ENCODE peak calls at places on chromosome 13, in nine cellular contexts. T is tibial artery, J is endothelial cell of umbilical vein, G is NAMALWA, V is left cardiac atrium, P is LHCN-M2, H is D721Med, D is EL, Z is upper lobe of left lung. Q is an unnamed sample.

GRCh38 chr13:25372275-25373081 is 704 bp downstream of the ATP8A2 start:
- DNase-seq in T (no peak), J (no peak), G (no peak), V (no peak), P (no peak), H (no peak), D (no peak), Z (peak; percentile 78), Q (no peak)

GRCh38 chr13:112680741-112681360 is 9.0 kb upstream of the ATP11A start:
- DNase-seq in T (no peak), J (no peak), G (no peak), V (no peak), P (no peak), H (no peak), D (no peak), Z (no peak), Q (no peak)

GRCh38 chr13:52085416-52085815 is 43.5 kb downstream of the NEK5 start:
- DNase-seq in T (no peak), J (no peak), G (no peak), V (no peak), P (peak; percentile 95), H (no peak), D (peak; percentile 33), Z (no peak), Q (no peak)

GRCh38 chr13:30148171-30148754 is 159.1 kb downstream of the KATNAL1 start:
- DNase-seq in T (no peak), J (no peak), G (no peak), V (no peak), P (no peak), H (no peak), D (no peak), Z (no peak), Q (no peak)

GRCh38 chr13:33744589-33745369 is 73.2 kb upstream of the RFC3 start:
- DNase-seq in T (no peak), J (no peak), G (peak; percentile 41), V (no peak), P (peak; percentile 55), H (no peak), D (peak; percentile 45), Z (no peak), Q (no peak)

GRCh38 chr13:47025791-47026419 is 129.1 kb upstream of the HTR2A start:
- DNase-seq in T (no peak), J (no peak), G (no peak), V (peak; percentile 12), P (no peak), H (no peak), D (no peak), Z (no peak), Q (no peak)

GRCh38 chr13:51125495-51126226 is 14.6 kb upstream of the C13orf42 start:
- DNase-seq in T (peak; percentile 45), J (peak; percentile 60), G (peak; percentile 86), V (peak; percentile 43), P (peak; percentile 63), H (no peak), D (peak; percentile 51), Z (no peak), Q (peak; percentile 83)

GRCh38 chr13:45721203-45721731 is 19.1 kb downstream of the CBY2 start:
- DNase-seq in T (no peak), J (no peak), G (no peak), V (no peak), P (no peak), H (no peak), D (no peak), Z (no peak), Q (no peak)

GRCh38 chr13:104253063-104253680 is 1187.0 kb upstream of the SLC10A2 start:
- DNase-seq in T (no peak), J (peak; percentile 54), G (no peak), V (no peak), P (peak; percentile 10), H (no peak), D (no peak), Z (no peak), Q (peak; percentile 64)

GRCh38 chr13:52006491-52007245 is 4.6 kb downstream of the ATP7B start:
- DNase-seq in T (no peak), J (no peak), G (no peak), V (no peak), P (no peak), H (no peak), D (no peak), Z (no peak), Q (no peak)

GRCh38 chr13:105990256-105990958 is 545.1 kb downstream of the EFNB2 start:
- DNase-seq in T (no peak), J (no peak), G (no peak), V (no peak), P (peak; percentile 68), H (no peak), D (peak; percentile 61), Z (no peak), Q (no peak)

GRCh38 chr13:96052655-96053002 is 572 bp downstream of the UGGT2 start:
- DNase-seq in T (no peak), J (peak; percentile 58), G (peak; percentile 71), V (no peak), P (peak; percentile 57), H (no peak), D (peak; percentile 64), Z (no peak), Q (peak; percentile 58)

GRCh38 chr13:50577806-50578205 is 265.7 kb downstream of the DLEU7 start:
- DNase-seq in T (no peak), J (no peak), G (no peak), V (no peak), P (no peak), H (no peak), D (no peak), Z (no peak), Q (no peak)

GRCh38 chr13:51549593-51549992 is 34.7 kb upstream of the WDFY2 start:
- DNase-seq in T (no peak), J (no peak), G (no peak), V (no peak), P (no peak), H (no peak), D (no peak), Z (no peak), Q (no peak)

GRCh38 chr13:97749174-97749573 is 204.3 kb upstream of the IPO5 start:
- DNase-seq in T (no peak), J (peak; percentile 12), G (peak; percentile 45), V (no peak), P (peak; percentile 8), H (no peak), D (peak; percentile 18), Z (no peak), Q (peak; percentile 42)

GRCh38 chr13:41463823-41464602 is 6.7 kb downstream of the RGCC start:
- DNase-seq in T (no peak), J (no peak), G (peak; percentile 73), V (no peak), P (no peak), H (no peak), D (no peak), Z (peak; percentile 28), Q (no peak)

GRCh38 chr13:79492313-79492798 is 11.4 kb downstream of the NDFIP2 start:
- DNase-seq in T (no peak), J (no peak), G (no peak), V (no peak), P (peak; percentile 18), H (no peak), D (peak; percentile 40), Z (no peak), Q (no peak)

GRCh38 chr13:86601351-86601750 is 802.1 kb upstream of the SLITRK6 start:
- DNase-seq in T (no peak), J (no peak), G (no peak), V (no peak), P (no peak), H (no peak), D (no peak), Z (no peak), Q (no peak)

GRCh38 chr13:72384879-72385278 is 342.6 kb downstream of the MZT1 start:
- DNase-seq in T (no peak), J (no peak), G (no peak), V (no peak), P (peak; percentile 54), H (no peak), D (peak; percentile 49), Z (no peak), Q (no peak)

GRCh38 chr13:61880576-61881283 is 465.1 kb upstream of the PCDH20 start:
- DNase-seq in T (no peak), J (peak; percentile 58), G (peak; percentile 90), V (no peak), P (no peak), H (no peak), D (no peak), Z (no peak), Q (no peak)

GRCh38 chr13:49667773-49668172 is 23.5 kb downstream of the EBPL start:
- DNase-seq in T (no peak), J (no peak), G (no peak), V (no peak), P (peak; percentile 60), H (no peak), D (peak; percentile 62), Z (no peak), Q (no peak)

GRCh38 chr13:36806102-36806501 is 12.9 kb upstream of the RFXAP start:
- DNase-seq in T (no peak), J (no peak), G (peak; percentile 43), V (no peak), P (no peak), H (no peak), D (no peak), Z (no peak), Q (no peak)

GRCh38 chr13:85261757-85262346 is 537.4 kb downstream of the SLITRK6 start:
- DNase-seq in T (no peak), J (peak; percentile 21), G (peak; percentile 68), V (no peak), P (no peak), H (no peak), D (peak; percentile 18), Z (no peak), Q (no peak)

GRCh38 chr13:74052402-74052928 is 81.7 kb downstream of the KLF12 start:
- DNase-seq in T (peak; percentile 68), J (no peak), G (no peak), V (peak; percentile 45), P (no peak), H (no peak), D (no peak), Z (no peak), Q (no peak)

GRCh38 chr13:101309014-101309619 is 107.2 kb downstream of the NALCN start:
- DNase-seq in T (no peak), J (no peak), G (no peak), V (no peak), P (peak; percentile 70), H (no peak), D (peak; percentile 76), Z (no peak), Q (no peak)

GRCh38 chr13:63481334-63481733 is 2065.7 kb upstream of the PCDH20 start:
- DNase-seq in T (no peak), J (no peak), G (no peak), V (no peak), P (no peak), H (no peak), D (peak; percentile 2), Z (no peak), Q (no peak)